ENCODE peak calls at places on chromosomes 16 and 17, in six cellular contexts. J, Q, N, X, A and P are unnamed samples.

GRCh38 chr17:62692721-62693431 is 65.4 kb downstream of the MRC2 start:
- DNase-seq in J (no peak), Q (peak), N (no peak), X (peak), A (no peak), P (peak)

GRCh38 chr16:17304814-17305169 is 166.0 kb downstream of the XYLT1 start:
- DNase-seq in J (no peak), Q (no peak), N (peak), X (peak), A (no peak), P (no peak)

GRCh38 chr16:28321700-28322411 is 29.5 kb downstream of the SBK1 start:
- DNase-seq in J (no peak), Q (peak), N (peak), X (peak), A (no peak), P (peak)

GRCh38 chr17:381941-382643 is 29.5 kb upstream of the RPH3AL start:
- DNase-seq in J (no peak), Q (no peak), N (no peak), X (no peak), A (no peak), P (no peak)

GRCh38 chr16:67114793-67115192 is 5.1 kb downstream of the PHAF1 start:
- DNase-seq in J (no peak), Q (no peak), N (no peak), X (peak), A (no peak), P (no peak)

GRCh38 chr17:4827399-4827798 is 5.7 kb upstream of the MINK1 start:
- DNase-seq in J (no peak), Q (no peak), N (no peak), X (no peak), A (no peak), P (no peak)

GRCh38 chr17:77516902-77517301 is 376.1 kb downstream of the SEC14L1 start:
- DNase-seq in J (peak), Q (no peak), N (no peak), X (peak), A (no peak), P (no peak)

GRCh38 chr16:19700319-19700781 is 17.7 kb downstream of the KNOP1 start:
- DNase-seq in J (no peak), Q (no peak), N (peak), X (peak), A (peak), P (peak)

GRCh38 chr17:38674013-38674748 is 576 bp downstream of the EPOP start:
- DNase-seq in J (peak), Q (peak), N (no peak), X (no peak), A (peak), P (no peak)

GRCh38 chr17:74369221-74369620 is 1.9 kb downstream of the GPR142 start:
- DNase-seq in J (peak), Q (no peak), N (peak), X (no peak), A (peak), P (peak)

GRCh38 chr16:86515780-86516617 is 5.7 kb downstream of the FOXF1 start:
- DNase-seq in J (no peak), Q (peak), N (no peak), X (peak), A (no peak), P (no peak)
- H3K4me3 ChIP-seq in J (peak), Q (peak), N (peak), X (peak), A (no peak), P (peak)

DNA sequence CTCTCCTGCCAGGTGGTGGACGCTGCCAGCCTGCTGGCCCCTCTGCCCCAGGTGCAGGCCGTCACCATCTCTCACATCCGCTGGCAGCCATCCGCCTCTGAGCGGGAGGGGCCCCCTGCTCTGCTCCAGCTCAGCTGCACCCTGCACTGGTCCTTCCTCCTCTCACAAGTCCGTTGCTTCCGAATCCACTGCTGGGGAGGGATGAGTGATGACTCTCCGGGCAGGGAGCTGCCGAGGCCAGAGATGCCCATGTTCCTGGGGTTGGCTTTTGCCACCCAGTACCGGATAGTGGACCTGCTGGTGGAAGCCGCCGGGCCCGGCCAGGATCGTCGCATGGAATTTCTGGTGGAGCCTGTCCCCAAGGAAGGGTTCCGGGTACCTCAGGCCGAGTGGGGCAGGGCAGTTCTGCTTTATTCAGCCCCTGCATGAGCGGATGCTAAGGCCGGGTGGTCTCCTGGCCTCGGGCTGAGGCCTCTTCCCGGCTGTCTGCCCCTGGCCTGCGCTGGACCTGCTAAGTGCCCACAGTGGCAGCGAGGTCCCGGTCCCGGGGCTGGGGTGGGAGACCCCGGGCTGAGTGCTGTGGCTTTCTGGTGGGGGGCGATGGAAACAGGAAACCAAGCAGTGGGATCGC is 11.4 kb downstream of the ENGASE start:
- DNase-seq in J (no peak), Q (no peak), N (no peak), X (no peak), A (no peak), P (no peak)
- H3K4me3 ChIP-seq in J (no peak), Q (no peak), N (no peak), X (no peak), A (no peak), P (no peak)

GRCh38 chr16:49875812-49876715 is 20.2 kb upstream of the ZNF423 start:
- DNase-seq in J (no peak), Q (no peak), N (no peak), X (no peak), A (no peak), P (no peak)

GRCh38 chr16:49881890-49882289 is 26.0 kb upstream of the ZNF423 start:
- DNase-seq in J (no peak), Q (no peak), N (no peak), X (no peak), A (peak), P (no peak)

GRCh38 chr16:49874613-49875237 is 18.8 kb upstream of the ZNF423 start:
- DNase-seq in J (no peak), Q (no peak), N (peak), X (no peak), A (no peak), P (no peak)

GRCh38 chr16:49876716-49877129 is 20.8 kb upstream of the ZNF423 start:
- DNase-seq in J (peak), Q (peak), N (peak), X (no peak), A (peak), P (peak)
- H3K4me3 ChIP-seq in J (peak), Q (no peak), N (peak), X (no peak), A (no peak), P (peak)

GRCh38 chr17:18018411-18018921 is 20.5 kb downstream of the ATPAF2 start:
- DNase-seq in J (no peak), Q (no peak), N (no peak), X (no peak), A (no peak), P (no peak)
- H3K4me3 ChIP-seq in J (no peak), Q (no peak), N (no peak), X (no peak), A (no peak), P (no peak)

DNA sequence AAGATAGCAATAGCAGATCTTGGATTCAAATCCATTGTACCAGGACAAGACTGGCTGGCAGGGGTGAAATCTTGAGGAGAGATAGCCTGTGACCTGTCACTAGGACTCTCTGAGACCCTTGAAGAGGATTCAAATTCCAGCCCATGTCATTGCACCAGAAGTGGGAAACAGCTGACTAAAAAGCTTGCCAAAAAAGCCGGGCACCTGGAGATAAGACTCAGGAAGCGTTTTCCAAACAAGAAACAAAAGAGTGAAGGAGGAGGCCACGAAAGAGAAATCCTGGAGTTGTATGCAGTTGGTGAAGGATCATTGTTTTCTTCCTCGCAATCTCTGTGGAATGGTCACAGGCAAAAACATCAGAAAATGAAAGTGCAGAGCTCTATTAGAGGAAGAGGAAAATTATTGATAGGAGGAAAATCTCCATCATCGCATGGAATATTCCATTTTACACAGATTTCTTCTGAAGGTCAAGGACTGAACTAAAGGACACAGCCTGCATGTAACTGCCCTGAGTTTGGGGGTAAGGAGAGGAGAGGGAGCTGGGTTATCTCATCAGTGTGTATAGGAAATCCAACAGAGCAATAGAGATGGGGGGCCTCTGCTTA is 9.0 kb upstream of the WSB1 start:
- DNase-seq in J (no peak), Q (no peak), N (no peak), X (no peak), A (no peak), P (no peak)
- H3K4me3 ChIP-seq in J (no peak), Q (no peak), N (no peak), X (no peak), A (no peak), P (no peak)

GRCh38 chr17:58345500-58345899 is 6.5 kb downstream of the SUPT4H1 start:
- DNase-seq in J (no peak), Q (no peak), N (no peak), X (no peak), A (no peak), P (no peak)
- H3K4me3 ChIP-seq in J (no peak), Q (no peak), N (no peak), X (no peak), A (no peak), P (no peak)

GRCh38 chr17:73232587-73233373 is 28.9 kb downstream of the CPSF4L start:
- DNase-seq in J (peak), Q (peak), N (peak), X (peak), A (peak), P (peak)

GRCh38 chr17:73228748-73229236 is 32.9 kb downstream of the CPSF4L start:
- DNase-seq in J (peak), Q (no peak), N (peak), X (peak), A (peak), P (peak)

GRCh38 chr17:73230088-73230487 is 31.6 kb downstream of the CPSF4L start:
- DNase-seq in J (no peak), Q (no peak), N (no peak), X (no peak), A (no peak), P (no peak)

GRCh38 chr17:73231841-73232586 is 29.7 kb downstream of the CPSF4L start:
- DNase-seq in J (peak), Q (peak), N (peak), X (peak), A (peak), P (peak)

DNA sequence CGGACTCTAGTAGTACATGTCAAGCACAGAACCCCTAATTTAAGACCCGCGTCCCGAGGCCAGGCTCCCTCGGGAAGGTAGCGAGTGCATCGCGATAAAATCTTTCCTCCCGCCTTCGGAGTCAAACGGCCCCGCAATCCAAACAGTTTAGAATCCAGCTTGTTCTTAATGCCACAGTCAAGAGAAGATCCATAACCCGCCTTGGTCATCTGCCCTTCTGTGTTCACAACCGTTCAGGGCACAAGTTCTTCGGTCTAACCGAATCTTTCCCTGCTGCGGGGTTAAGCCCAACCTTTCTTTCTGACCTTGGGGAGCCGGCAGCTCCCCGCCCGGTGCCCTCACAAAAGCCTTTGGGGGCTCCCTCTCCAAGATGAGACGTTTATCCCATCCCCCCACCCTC is 30.3 kb downstream of the CPSF4L start:
- DNase-seq in J (no peak), Q (peak), N (peak), X (peak), A (no peak), P (peak)
- H3K4me3 ChIP-seq in J (peak), Q (peak), N (peak), X (peak), A (peak), P (peak)

GRCh38 chr16:57619133-57619605 is 9.3 kb upstream of the ADGRG1 start:
- DNase-seq in J (peak), Q (no peak), N (no peak), X (no peak), A (no peak), P (no peak)
- H3K4me3 ChIP-seq in J (peak), Q (no peak), N (no peak), X (no peak), A (no peak), P (no peak)

DNA sequence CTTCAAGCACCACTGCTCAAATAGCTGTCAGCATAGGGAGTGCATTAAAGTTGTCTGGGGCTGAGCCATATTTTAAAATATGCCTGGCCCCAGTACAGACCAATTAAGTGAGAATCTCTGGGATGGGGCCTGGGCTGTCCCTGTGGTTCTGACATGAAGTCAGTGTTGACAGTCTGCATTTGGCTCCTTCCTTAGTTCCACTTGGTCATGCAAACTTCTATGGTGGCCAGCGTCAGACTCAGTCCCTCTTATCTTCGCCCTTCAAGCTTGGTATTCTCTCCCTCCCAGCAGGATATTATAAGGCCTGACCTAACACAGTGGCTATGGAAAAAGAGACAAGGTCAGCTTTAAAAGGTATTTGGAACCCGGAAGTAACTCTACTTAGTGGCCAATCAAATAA is 177.2 kb downstream of the PMP22 start:
- DNase-seq in J (no peak), Q (peak), N (no peak), X (no peak), A (no peak), P (no peak)
- H3K4me3 ChIP-seq in J (no peak), Q (no peak), N (no peak), X (no peak), A (no peak), P (no peak)